ENCODE peak calls at places on chromosome 21, in six cellular contexts. Z, S, H, Q, F and P are unnamed samples.

GRCh38 chr21:38956791-38957571 is 151.3 kb downstream of the ETS2 start:
- DNase-seq in Z (no peak), S (no peak), H (no peak), Q (no peak), F (no peak), P (no peak)

GRCh38 chr21:44989538-44989888 is 49.7 kb downstream of the SLX9 start:
- DNase-seq in Z (no peak), S (no peak), H (no peak), Q (peak; percentile 30), F (no peak), P (peak; percentile 69)

GRCh38 chr21:31354604-31355443 is 10.8 kb upstream of the TIAM1 start:
- DNase-seq in Z (peak; percentile 85), S (no peak), H (no peak), Q (no peak), F (peak; percentile 67), P (no peak)

GRCh38 chr21:41956926-41957729 is 3.3 kb upstream of the C2CD2 start:
- DNase-seq in Z (peak; percentile 46), S (no peak), H (no peak), Q (no peak), F (no peak), P (no peak)

GRCh38 chr21:16978309-16978895 is 534.4 kb upstream of the CXADR start:
- DNase-seq in Z (no peak), S (no peak), H (no peak), Q (no peak), F (no peak), P (no peak)

GRCh38 chr21:25607151-25607811 is at the start of gene MRPL39:
- DNase-seq in Z (peak; percentile 61), S (peak; percentile 87), H (peak; percentile 86), Q (peak; percentile 90), F (peak; percentile 91), P (peak; percentile 97)

GRCh38 chr21:31880816-31881215 is 8.0 kb downstream of the HUNK start:
- DNase-seq in Z (no peak), S (no peak), H (no peak), Q (no peak), F (no peak), P (peak; percentile 28)

GRCh38 chr21:38303300-38303699 is 46.5 kb downstream of the KCNJ15 start:
- DNase-seq in Z (no peak), S (no peak), H (no peak), Q (no peak), F (no peak), P (no peak)

GRCh38 chr21:41616063-41616591 is 108.2 kb upstream of the TMPRSS2 start:
- DNase-seq in Z (no peak), S (no peak), H (no peak), Q (no peak), F (no peak), P (no peak)

GRCh38 chr21:44985441-44986401 is 45.9 kb downstream of the SLX9 start:
- DNase-seq in Z (no peak), S (no peak), H (no peak), Q (no peak), F (no peak), P (peak; percentile 69)

GRCh38 chr21:43020177-43020576 is 45.8 kb downstream of the PKNOX1 start:
- DNase-seq in Z (no peak), S (no peak), H (peak; percentile 66), Q (no peak), F (no peak), P (no peak)

GRCh38 chr21:45831991-45832740 is 149.4 kb upstream of the COL6A1 start:
- DNase-seq in Z (no peak), S (no peak), H (no peak), Q (no peak), F (no peak), P (no peak)

GRCh38 chr21:37220433-37220980 is 46.6 kb downstream of the VPS26C start:
- DNase-seq in Z (no peak), S (no peak), H (peak; percentile 69), Q (no peak), F (peak; percentile 41), P (no peak)

GRCh38 chr21:15121655-15122120 is 56.9 kb upstream of the NRIP1 start:
- DNase-seq in Z (peak; percentile 24), S (no peak), H (no peak), Q (no peak), F (no peak), P (no peak)

GRCh38 chr21:38342734-38343133 is 85.9 kb downstream of the KCNJ15 start:
- DNase-seq in Z (no peak), S (no peak), H (no peak), Q (no peak), F (no peak), P (no peak)

GRCh38 chr21:17003221-17003620 is 509.6 kb upstream of the CXADR start:
- DNase-seq in Z (no peak), S (no peak), H (peak; percentile 3), Q (no peak), F (no peak), P (no peak)

GRCh38 chr21:16476056-16476850 is 746.5 kb downstream of the USP25 start:
- DNase-seq in Z (no peak), S (no peak), H (no peak), Q (no peak), F (no peak), P (no peak)

GRCh38 chr21:42218836-42219605 is at the start of gene ABCG1:
- DNase-seq in Z (no peak), S (no peak), H (peak; percentile 75), Q (peak; percentile 81), F (peak; percentile 60), P (peak; percentile 91)

GRCh38 chr21:26850116-26850643 is 5.0 kb upstream of the ADAMTS1 start:
- DNase-seq in Z (no peak), S (no peak), H (peak; percentile 80), Q (no peak), F (no peak), P (no peak)

GRCh38 chr21:43572443-43572842 is 86.8 kb downstream of the HSF2BP start:
- DNase-seq in Z (no peak), S (no peak), H (no peak), Q (no peak), F (no peak), P (no peak)

GRCh38 chr21:41315726-41316125 is 875 bp upstream of the FAM3B start:
- DNase-seq in Z (no peak), S (no peak), H (no peak), Q (no peak), F (no peak), P (no peak)

GRCh38 chr21:45439901-45440461 is 35.0 kb downstream of the COL18A1 start:
- DNase-seq in Z (no peak), S (no peak), H (no peak), Q (no peak), F (no peak), P (peak; percentile 74)